ENCODE peak calls at places on chromosome 19, in six cellular contexts. X is trophoblast cell, B is neuronal stem cell, L is IMR-90, J is H9, Z is H1. W is an unnamed sample.

GRCh38 chr19:55161571-55162322 is 4.2 kb upstream of the TNNI3 start:
- DNase-seq in J (no peak), L (no peak), B (no peak), X (no peak), Z (no peak), W (no peak)

GRCh38 chr19:17871878-17872250 is at the start of gene SLC5A5:
- DNase-seq in J (peak; percentile 54), B (no peak), L (no peak), X (no peak), Z (no peak), W (no peak)

GRCh38 chr19:5250127-5250659 is 90.4 kb downstream of the PTPRS start:
- DNase-seq in L (no peak), B (no peak), Z (no peak), J (no peak), X (no peak), W (no peak)

GRCh38 chr19:1265611-1266115 is 3.5 kb upstream of the CIRBP start:
- DNase-seq in X (peak; percentile 56), Z (no peak), L (peak; percentile 80), J (no peak), B (no peak), W (peak; percentile 98)

GRCh38 chr19:33432408-33433170 is 59.1 kb downstream of the CEBPG start:
- DNase-seq in J (no peak), L (no peak), X (no peak), B (no peak), Z (no peak), W (no peak)

GRCh38 chr19:18109731-18110671 is 12.4 kb downstream of the MAST3 start:
- DNase-seq in Z (no peak), L (no peak), X (peak; percentile 49), J (peak; percentile 53), B (no peak), W (peak; percentile 45)

GRCh38 chr19:50325310-50326100 is 3.7 kb downstream of the KCNC3 start:
- DNase-seq in B (peak; percentile 95), Z (peak; percentile 92), L (peak; percentile 13), J (peak; percentile 97), X (peak; percentile 83), W (peak; percentile 17)

GRCh38 chr19:17242431-17243208 is 3.1 kb downstream of the NR2F6 start:
- DNase-seq in J (no peak), B (no peak), X (peak; percentile 31), L (no peak), Z (no peak), W (no peak)

GRCh38 chr19:39126593-39127187 is 1.1 kb downstream of the PAK4 start:
- DNase-seq in B (no peak), J (no peak), X (peak; percentile 69), Z (no peak), L (no peak), W (peak; percentile 23)

GRCh38 chr19:39341122-39341719 is 1.0 kb upstream of the SAMD4B start:
- DNase-seq in L (no peak), B (no peak), Z (no peak), X (peak; percentile 45), J (peak; percentile 58), W (no peak)

GRCh38 chr19:17205237-17206140 is 9.7 kb upstream of the USE1 start:
- DNase-seq in L (peak; percentile 34), Z (peak; percentile 54), B (no peak), J (peak; percentile 78), X (peak; percentile 77), W (peak; percentile 52)

GRCh38 chr19:10533656-10534386 is 9.9 kb upstream of the ATG4D start:
- DNase-seq in B (no peak), L (peak; percentile 88), J (no peak), Z (no peak), X (peak; percentile 93), W (peak; percentile 98)

GRCh38 chr19:42246143-42246868 is 3.9 kb upstream of the GSK3A start:
- DNase-seq in B (no peak), J (peak; percentile 74), X (peak; percentile 56), Z (no peak), L (peak; percentile 83), W (peak; percentile 87)

GRCh38 chr19:45314708-45315107 is 8.0 kb downstream of the CKM start:
- DNase-seq in J (no peak), X (no peak), L (no peak), Z (no peak), B (no peak), W (no peak)

GRCh38 chr19:46107371-46107770 is 17.1 kb downstream of the IGFL3 start:
- DNase-seq in X (no peak), L (peak; percentile 28), J (no peak), B (no peak), Z (no peak), W (no peak)

GRCh38 chr19:20079487-20079886 is 1.7 kb downstream of the ZNF90 start:
- DNase-seq in B (no peak), X (no peak), L (no peak), Z (no peak), J (no peak), W (peak; percentile 2)

GRCh38 chr19:20077791-20078463 is at the start of gene ZNF90:
- DNase-seq in J (peak; percentile 97), X (peak; percentile 97), Z (peak; percentile 84), L (peak; percentile 93), B (peak; percentile 95), W (peak; percentile 95)

GRCh38 chr19:20072936-20073335 is 4.9 kb upstream of the ZNF90 start:
- DNase-seq in Z (no peak), X (no peak), J (no peak), L (no peak), B (no peak), W (no peak)

DNA sequence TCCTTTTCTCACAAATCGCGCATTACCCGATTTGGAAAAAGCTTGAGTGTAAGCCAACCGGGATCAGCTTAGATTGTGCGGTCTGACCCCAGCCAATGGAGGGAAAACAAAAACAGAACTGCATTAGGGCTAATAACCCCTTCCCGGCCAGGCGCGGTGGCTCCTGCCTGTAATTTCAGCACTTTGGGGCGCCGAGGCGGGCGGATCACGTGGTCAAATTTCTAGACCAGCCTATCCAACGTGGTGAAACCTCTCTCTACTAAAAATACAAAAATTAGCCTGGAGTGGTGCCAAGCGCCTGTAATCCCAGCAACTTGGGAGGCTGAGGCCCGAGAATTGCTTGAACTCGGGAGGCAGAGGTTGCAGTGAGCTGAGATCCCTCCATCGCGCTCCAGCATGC is 896 bp downstream of the ZNF90 start:
- DNase-seq in Z (no peak), X (peak; percentile 36), J (no peak), B (peak; percentile 21), L (peak; percentile 18), W (peak; percentile 48)
- H2AFZ ChIP-seq in Z (no peak overlapping the region), X (peak overlapping the region; percentile 6), J (no peak overlapping the region), B (peak overlapping the region; percentile 84), L (peak overlapping the region; percentile 88), W (no peak overlapping the region)

GRCh38 chr19:53549354-53549753 is 11.4 kb downstream of the ZNF331 start:
- DNase-seq in L (peak; percentile 68), J (no peak), Z (no peak), X (peak; percentile 73), B (no peak), W (peak; percentile 66)

GRCh38 chr19:53553865-53554791 is 16.2 kb downstream of the ZNF331 start:
- DNase-seq in X (peak; percentile 66), B (no peak), J (no peak), L (peak; percentile 93), Z (no peak), W (no peak)

GRCh38 chr19:53553159-53553558 is 15.2 kb downstream of the ZNF331 start:
- DNase-seq in J (no peak), B (no peak), L (peak; percentile 28), Z (no peak), X (no peak), W (no peak)

GRCh38 chr19:53554804-53555203 is 16.9 kb downstream of the ZNF331 start:
- DNase-seq in B (no peak), Z (no peak), X (no peak), L (no peak), J (no peak), W (no peak)

DNA sequence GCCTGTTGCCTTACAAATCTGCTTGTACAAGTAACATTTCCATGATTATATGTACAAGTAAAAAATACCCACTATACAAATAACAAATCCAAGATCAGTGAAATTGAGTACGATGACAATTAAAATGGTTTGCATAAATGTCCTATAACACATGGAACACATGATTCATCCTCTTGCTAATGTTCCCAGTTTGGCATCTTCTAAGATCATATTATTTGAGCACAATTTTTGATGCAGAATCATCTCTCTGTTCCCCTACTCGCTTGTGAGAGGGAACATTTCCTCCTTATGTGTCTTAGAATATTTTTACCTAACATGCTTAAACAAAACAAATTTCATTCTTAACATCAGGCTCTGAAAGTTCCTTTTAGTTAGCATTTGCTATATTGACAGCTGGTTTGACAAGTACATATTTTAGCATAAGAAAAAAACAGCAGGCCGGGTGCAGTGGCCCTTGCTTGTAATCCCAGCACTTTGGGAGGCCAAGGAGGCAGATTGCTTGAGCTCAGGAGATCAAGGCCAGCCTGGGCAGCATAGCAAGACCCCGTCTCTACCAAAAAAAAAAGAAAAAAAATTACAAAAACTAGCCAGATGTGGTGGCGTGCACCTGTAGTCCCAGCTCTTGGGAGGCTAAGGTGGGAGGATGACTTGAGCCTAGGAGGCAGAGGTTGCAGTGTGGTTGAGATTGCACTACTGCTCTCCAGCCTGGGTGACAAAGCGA is 14.2 kb downstream of the ZNF331 start:
- DNase-seq in J (no peak), B (no peak), L (no peak), X (no peak), Z (no peak), W (no peak)
- H2BK5ac ChIP-seq in J (no peak overlapping the region), B (no peak overlapping the region), L (no peak overlapping the region), X (no peak overlapping the region), Z (no peak overlapping the region), W (no peak overlapping the region)

DNA sequence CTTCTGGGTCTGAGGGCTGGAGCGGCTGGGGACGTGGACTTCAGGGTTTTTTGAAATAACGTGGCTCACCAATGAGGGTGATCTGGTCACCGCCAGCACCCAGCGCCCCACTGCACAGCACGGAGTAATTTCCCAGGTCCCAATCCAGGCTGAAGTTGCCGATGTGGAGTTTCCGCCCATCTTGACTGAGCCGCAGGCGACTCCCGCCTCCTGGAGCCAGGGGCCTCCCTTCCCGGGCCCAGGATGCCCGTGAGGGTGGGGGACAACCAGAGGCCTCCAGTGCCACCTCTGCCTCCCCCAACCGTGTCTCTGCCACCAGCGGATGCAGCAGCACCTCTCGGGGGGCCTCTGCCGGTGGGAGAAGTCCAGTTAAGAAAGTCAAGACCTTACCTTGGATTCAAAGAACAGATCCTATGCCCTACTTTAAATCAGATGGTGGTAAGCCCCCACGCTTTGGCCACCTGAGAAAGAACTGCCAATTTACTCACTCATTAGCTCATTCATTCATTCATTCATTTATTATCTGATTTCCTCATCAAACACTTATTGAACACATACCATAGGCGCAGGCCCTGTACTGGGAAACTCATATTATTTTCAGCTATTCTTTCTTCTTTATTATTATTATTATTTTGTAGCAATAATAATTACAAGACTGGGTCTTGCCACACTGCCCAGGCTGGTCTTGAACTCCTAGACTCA is 3.9 kb downstream of the VSIG10L start:
- DNase-seq in X (no peak), Z (no peak), J (no peak), B (no peak), L (no peak), W (no peak)
- H2AFZ ChIP-seq in X (no peak overlapping the region), Z (no peak overlapping the region), J (no peak overlapping the region), B (peak overlapping the region; percentile 95), L (peak overlapping the region; percentile 98), W (no peak overlapping the region)

DNA sequence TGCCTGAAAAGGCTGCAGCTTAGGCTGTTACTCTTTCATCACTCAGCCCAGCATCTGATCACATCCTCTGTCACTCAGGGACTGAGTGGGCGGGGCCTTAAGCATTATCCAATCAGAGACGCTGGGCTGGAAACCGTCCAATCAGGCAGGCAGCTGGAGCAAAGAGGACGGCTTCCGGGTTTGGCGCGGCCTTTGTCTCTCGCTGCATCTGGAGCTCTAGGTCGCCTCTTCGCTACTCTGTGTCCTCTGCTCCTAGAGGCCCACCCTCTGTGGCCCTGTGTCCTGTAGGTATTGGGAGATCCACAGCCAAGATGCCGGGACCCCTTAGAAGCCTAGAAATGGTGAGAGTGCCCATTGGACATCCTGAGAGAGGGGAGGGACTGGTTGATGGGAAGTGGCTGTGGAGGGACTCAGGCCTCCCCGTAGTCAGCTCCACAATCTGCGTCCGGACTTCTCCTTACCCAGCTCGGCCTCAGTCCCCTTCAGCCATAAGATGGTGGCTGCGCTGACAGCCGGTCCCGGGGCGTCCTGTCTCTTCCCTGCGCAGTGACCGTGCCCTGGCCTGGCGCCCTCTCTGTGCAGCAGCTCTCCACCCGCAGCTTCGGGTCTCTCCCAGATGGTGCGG is at the start of gene ZNF486:
- DNase-seq in L (peak; percentile 94), Z (peak; percentile 89), B (peak; percentile 96), J (peak; percentile 98), X (peak; percentile 99), W (peak; percentile 97)
- H2BK5ac ChIP-seq in L (peak within 1 kb of the TSS; percentile 61), Z (peak within 1 kb of the TSS; percentile 96), B (peak within 1 kb of the TSS; percentile 77), J (peak within 1 kb of the TSS; percentile 64), X (peak within 1 kb of the TSS; percentile 69), W (no peak within 1 kb of the TSS)